ENCODE peak calls at places on chromosomes 2 and 18, in four cellular contexts. J, S, X and H are unnamed samples.

GRCh38 chr2:238152811-238153688 is 5.7 kb upstream of the ERFE start:
- DNase-seq in J (peak; percentile 32), S (no peak), X (no peak), H (no peak)

GRCh38 chr2:101113441-101114267 is 37.5 kb downstream of the TBC1D8 start:
- DNase-seq in J (no peak), S (peak; percentile 51), X (no peak), H (peak; percentile 33)

GRCh38 chr2:179861027-179861776 is at the start of gene ZNF385B:
- DNase-seq in J (no peak), S (no peak), X (no peak), H (peak; percentile 15)

GRCh38 chr2:58740381-58740780 is 499.3 kb upstream of the FANCL start:
- DNase-seq in J (no peak), S (no peak), X (no peak), H (no peak)

GRCh38 chr2:152499921-152500320 is 164.9 kb downstream of the FMNL2 start:
- DNase-seq in J (no peak), S (no peak), X (no peak), H (no peak)

GRCh38 chr2:187461294-187462261 is 13.5 kb upstream of the CALCRL start:
- DNase-seq in J (no peak), S (no peak), X (no peak), H (peak; percentile 9)

GRCh38 chr18:42082415-42083234 is 127.6 kb downstream of the PIK3C3 start:
- DNase-seq in J (no peak), S (no peak), X (no peak), H (no peak)

GRCh38 chr18:78659748-78660147 is 319.9 kb upstream of the SALL3 start:
- DNase-seq in J (peak; percentile 13), S (no peak), X (no peak), H (peak; percentile 87)

GRCh38 chr18:60493066-60493465 is 120.5 kb upstream of the MC4R start:
- DNase-seq in J (no peak), S (no peak), X (no peak), H (peak; percentile 34)

GRCh38 chr2:229124126-229124525 is 147.0 kb downstream of the PID1 start:
- DNase-seq in J (no peak), S (no peak), X (no peak), H (no peak)

GRCh38 chr2:7377861-7378569 is 460.8 kb downstream of the RNF144A start:
- DNase-seq in J (no peak), S (no peak), X (no peak), H (no peak)

GRCh38 chr2:38635139-38635538 is 30.8 kb upstream of the GALM start:
- DNase-seq in J (no peak), S (no peak), X (no peak), H (no peak)

GRCh38 chr18:74373428-74373827 is 57.8 kb downstream of the C18orf63 start:
- DNase-seq in J (no peak), S (no peak), X (no peak), H (no peak)

GRCh38 chr2:71833855-71834554 is 313.7 kb downstream of the CYP26B1 start:
- DNase-seq in J (no peak), S (no peak), X (no peak), H (no peak)

GRCh38 chr2:196123679-196124373 is 47.6 kb downstream of the STK17B start:
- DNase-seq in J (peak; percentile 67), S (no peak), X (no peak), H (no peak)

GRCh38 chr2:95391641-95392310 is 10.7 kb upstream of the FAHD2A start:
- DNase-seq in J (no peak), S (no peak), X (no peak), H (no peak)

GRCh38 chr2:194907569-194907968 is 749.5 kb upstream of the SLC39A10 start:
- DNase-seq in J (no peak), S (no peak), X (no peak), H (no peak)

GRCh38 chr18:74063552-74063951 is 84.1 kb downstream of the FBXO15 start:
- DNase-seq in J (no peak), S (no peak), X (no peak), H (no peak)

GRCh38 chr18:29012364-29012763 is 835.4 kb upstream of the CDH2 start:
- DNase-seq in J (no peak), S (no peak), X (no peak), H (no peak)

GRCh38 chr2:68768951-68769350 is 34.3 kb downstream of the ARHGAP25 start:
- DNase-seq in J (no peak), S (no peak), X (no peak), H (no peak)

GRCh38 chr2:191302459-191303155 is 57.4 kb downstream of the MYO1B start:
- DNase-seq in J (no peak), S (peak; percentile 29), X (no peak), H (no peak)

GRCh38 chr2:97654791-97655190 is 8.9 kb downstream of the COX5B start:
- DNase-seq in J (no peak), S (no peak), X (no peak), H (no peak)

GRCh38 chr2:126793885-126794613 is 104.6 kb upstream of the TEX51 start:
- DNase-seq in J (no peak), S (no peak), X (no peak), H (no peak)

GRCh38 chr2:24922556-24922955 is 2.5 kb upstream of the ADCY3 start:
- DNase-seq in J (no peak), S (no peak), X (no peak), H (no peak)

GRCh38 chr2:24919977-24920812 is at the start of gene ADCY3:
- DNase-seq in J (peak; percentile 86), S (no peak), X (no peak), H (peak; percentile 80)

GRCh38 chr2:24919100-24919976 is 699 bp downstream of the ADCY3 start:
- DNase-seq in J (peak; percentile 62), S (no peak), X (no peak), H (no peak)

GRCh38 chr2:24923106-24923505 is 3.1 kb upstream of the ADCY3 start:
- DNase-seq in J (no peak), S (no peak), X (no peak), H (no peak)

GRCh38 chr2:24920813-24921441 is 890 bp upstream of the ADCY3 start:
- DNase-seq in J (peak; percentile 44), S (no peak), X (no peak), H (no peak)
- TF ChIP-seq EGR1 in J (no peak), S (no peak), X (no peak), H (no peak)

GRCh38 chr18:80107396-80107795 is 1.7 kb upstream of the ADNP2 start:
- DNase-seq in J (no peak), S (no peak), X (no peak), H (no peak)

GRCh38 chr18:80104364-80104779 is 4.7 kb upstream of the ADNP2 start:
- DNase-seq in J (no peak), S (no peak), X (no peak), H (peak; percentile 10)

GRCh38 chr18:80106482-80107051 is 2.5 kb upstream of the ADNP2 start:
- DNase-seq in J (no peak), S (no peak), X (no peak), H (no peak)

GRCh38 chr18:80103231-80103630 is 5.8 kb upstream of the ADNP2 start:
- DNase-seq in J (no peak), S (no peak), X (no peak), H (no peak)

DNA sequence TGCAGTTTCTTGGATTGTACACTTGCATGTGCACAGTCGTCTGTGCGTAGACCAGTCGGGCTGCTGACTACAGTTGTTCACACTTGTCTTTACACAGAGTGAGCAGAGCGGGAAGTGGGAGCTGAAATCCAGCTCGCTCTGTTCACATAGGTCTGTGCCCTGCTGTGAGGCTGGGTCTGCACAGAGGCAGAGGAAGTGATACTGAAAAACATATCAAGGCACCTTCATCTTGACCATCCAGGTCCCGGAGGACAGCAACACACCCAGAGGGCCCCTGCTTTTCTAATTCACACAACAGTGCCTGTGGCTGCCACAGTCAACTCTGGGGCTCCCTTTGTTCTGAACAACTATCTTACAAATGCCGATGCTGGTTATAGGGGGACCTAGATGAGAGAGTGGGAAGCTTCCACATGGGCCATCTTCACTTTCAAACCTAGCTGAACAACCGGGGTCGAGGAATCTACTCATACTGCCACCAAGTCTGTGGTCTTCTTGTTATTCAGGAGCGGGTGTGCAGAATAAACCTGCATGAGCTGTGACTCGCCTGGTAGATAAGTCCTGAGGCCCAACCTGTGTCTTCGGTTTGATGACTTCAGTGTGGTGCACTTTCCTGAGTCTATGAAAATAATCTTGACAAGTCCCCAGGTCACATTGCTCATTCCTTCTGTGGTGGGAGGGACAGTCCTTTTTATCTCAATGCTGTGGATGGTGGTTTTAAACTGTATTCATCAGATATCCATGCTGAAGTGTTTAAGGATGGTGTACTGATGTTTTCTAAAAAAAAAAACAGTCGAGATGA is 3.5 kb upstream of the ADNP2 start:
- DNase-seq in J (peak; percentile 10), S (no peak), X (peak; percentile 55), H (no peak)
- H3K4me1 ChIP-seq in J (peaks cover 22% of the 10 kb centered on the region), S (peaks cover 12% of the 10 kb centered on the region), X (peaks cover 13% of the 10 kb centered on the region), H (peaks cover 7% of the 10 kb centered on the region)

GRCh38 chr18:10938241-10938640 is 211.1 kb downstream of the PIEZO2 start:
- DNase-seq in J (no peak), S (no peak), X (no peak), H (no peak)
- TF ChIP-seq EGR1 in J (no peak), S (no peak), X (no peak), H (no peak)

DNA sequence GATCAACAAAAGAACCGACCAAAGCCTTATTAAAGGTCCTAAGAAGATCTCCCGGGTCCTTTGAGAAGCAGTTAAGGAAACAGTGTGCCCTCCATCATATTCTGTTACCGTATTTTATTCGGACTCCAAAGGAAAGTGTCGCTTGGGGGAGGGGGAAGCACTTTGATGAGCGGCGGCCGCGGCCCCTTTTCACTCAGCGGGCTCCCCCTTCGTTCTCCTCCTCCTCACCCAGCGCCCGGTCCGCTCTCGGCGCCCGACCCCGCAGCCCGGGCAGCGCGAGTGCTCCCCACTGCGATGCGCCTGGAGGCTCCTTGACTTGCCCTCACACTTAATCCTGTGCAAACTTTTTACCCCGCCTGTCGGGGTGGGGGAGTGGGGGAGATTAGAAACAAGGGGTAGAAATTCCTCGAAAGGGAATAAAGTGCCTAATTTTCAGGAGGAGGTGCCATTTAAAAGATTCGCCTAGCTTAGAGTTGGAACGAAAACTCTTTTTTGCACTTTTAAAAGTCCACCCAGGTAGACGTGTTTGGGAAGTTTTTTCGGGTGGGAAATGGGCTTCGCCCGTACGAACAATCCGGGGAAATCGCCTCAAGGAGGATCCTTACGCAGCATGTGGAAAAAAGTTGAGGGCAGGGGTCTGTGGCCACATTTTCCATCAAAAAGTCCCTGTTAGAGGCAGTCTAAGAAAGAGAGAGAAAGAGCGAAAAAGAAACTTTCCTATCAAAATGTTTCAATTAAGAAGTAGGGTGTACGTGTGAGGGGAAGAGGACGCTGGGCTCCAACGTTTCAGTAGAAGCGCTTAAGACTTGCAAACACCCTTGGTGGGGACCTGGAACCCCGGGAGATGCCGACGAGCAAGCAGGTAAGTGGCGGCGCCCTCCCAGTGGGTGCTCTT is 1.1 kb upstream of the OTX1 start:
- DNase-seq in J (no peak), S (no peak), X (no peak), H (no peak)
- H3K4me1 ChIP-seq in J (peaks cover 39% of the 10 kb centered on the region), S (peaks cover 18% of the 10 kb centered on the region), X (peaks cover 8% of the 10 kb centered on the region), H (peaks cover 51% of the 10 kb centered on the region)

DNA sequence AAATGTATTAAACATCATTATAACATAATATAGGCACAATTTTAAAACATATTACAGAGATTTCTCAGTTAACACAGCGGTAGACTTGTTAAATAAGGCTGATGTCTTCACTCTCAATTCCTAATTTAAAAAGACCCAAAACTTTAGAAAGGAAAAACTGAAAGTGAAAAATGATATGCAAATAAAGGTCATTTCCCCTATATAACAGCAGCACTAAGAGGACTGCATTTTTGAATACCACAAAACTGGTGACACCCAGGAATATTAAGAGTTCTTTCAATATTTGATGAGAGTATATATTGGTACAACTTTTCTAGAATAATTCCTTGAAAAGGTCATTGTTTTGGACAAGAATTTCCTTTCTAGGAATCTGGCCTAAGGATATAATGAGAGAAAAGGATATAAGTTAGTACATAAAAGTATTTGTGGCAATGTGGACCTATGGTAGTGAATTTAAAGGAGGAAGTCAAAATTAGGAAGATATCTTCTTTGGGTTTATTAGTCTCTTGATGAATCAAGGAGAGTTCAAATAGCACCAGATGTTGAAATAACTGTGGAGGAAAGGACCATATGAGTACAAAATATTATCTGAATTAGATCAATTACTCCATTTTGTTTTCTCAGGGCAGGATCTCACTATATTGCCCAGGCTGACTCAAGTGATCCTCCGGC is 70.3 kb downstream of the TMEM237 start:
- DNase-seq in J (no peak), S (no peak), X (no peak), H (no peak)
- TF ChIP-seq EGR1 in J (no peak), S (no peak), X (no peak), H (no peak)